ENCODE peak calls at places on chromosomes 11 and 22, in ten cellular contexts. P, Y, V, O, U, G, M, I, K and J are unnamed samples.

GRCh38 chr11:67698247-67698646 is 23.8 kb upstream of the ALDH3B2 start:
- DNase-seq in K (no peak), G (peak), Y (peak), P (peak), O (no peak), M (peak), I (peak), U (no peak), V (no peak), J (peak)

GRCh38 chr11:38136887-38137286 is 1538.9 kb upstream of the RAG2 start:
- DNase-seq in G (no peak), P (no peak), K (no peak), I (no peak), M (no peak), V (no peak), O (no peak), U (no peak), Y (no peak), J (no peak)

GRCh38 chr11:43708776-43709175 is 28.2 kb downstream of the HSD17B12 start:
- DNase-seq in O (no peak), K (no peak), M (no peak), Y (no peak), U (no peak), G (no peak), P (peak), V (no peak), I (no peak), J (no peak)

GRCh38 chr22:43485717-43486116 is 73.9 kb downstream of the MPPED1 start:
- DNase-seq in I (no peak), K (no peak), P (no peak), G (no peak), Y (no peak), O (no peak), U (no peak), V (no peak), M (no peak), J (no peak)

GRCh38 chr11:10584071-10584501 is 15.6 kb upstream of the LYVE1 start:
- DNase-seq in G (no peak), K (no peak), Y (peak), O (no peak), U (no peak), P (peak), V (no peak), M (no peak), I (no peak), J (no peak)

GRCh38 chr11:129849447-129850130 is 33.9 kb downstream of the TMEM45B start:
- DNase-seq in K (no peak), M (no peak), I (no peak), V (no peak), O (no peak), U (no peak), P (no peak), Y (no peak), G (no peak), J (no peak)

GRCh38 chr11:126838779-126839178 is 161.8 kb downstream of the KIRREL3 start:
- DNase-seq in V (no peak), I (no peak), G (no peak), U (no peak), P (no peak), M (no peak), O (no peak), Y (no peak), K (no peak), J (no peak)

GRCh38 chr22:42925598-42925997 is 68.5 kb upstream of the ARFGAP3 start:
- DNase-seq in M (no peak), Y (no peak), U (no peak), K (no peak), I (no peak), V (no peak), P (no peak), G (no peak), O (no peak), J (no peak)

GRCh38 chr22:43188829-43189545 is 2.1 kb upstream of the TTLL12 start:
- DNase-seq in M (no peak), U (no peak), G (no peak), I (no peak), V (no peak), O (no peak), K (no peak), P (no peak), Y (no peak), J (no peak)

GRCh38 chr22:44365832-44366231 is 53.1 kb upstream of the SHISAL1 start:
- DNase-seq in M (no peak), I (no peak), P (no peak), U (no peak), V (no peak), K (no peak), G (no peak), Y (no peak), O (no peak), J (no peak)

DNA sequence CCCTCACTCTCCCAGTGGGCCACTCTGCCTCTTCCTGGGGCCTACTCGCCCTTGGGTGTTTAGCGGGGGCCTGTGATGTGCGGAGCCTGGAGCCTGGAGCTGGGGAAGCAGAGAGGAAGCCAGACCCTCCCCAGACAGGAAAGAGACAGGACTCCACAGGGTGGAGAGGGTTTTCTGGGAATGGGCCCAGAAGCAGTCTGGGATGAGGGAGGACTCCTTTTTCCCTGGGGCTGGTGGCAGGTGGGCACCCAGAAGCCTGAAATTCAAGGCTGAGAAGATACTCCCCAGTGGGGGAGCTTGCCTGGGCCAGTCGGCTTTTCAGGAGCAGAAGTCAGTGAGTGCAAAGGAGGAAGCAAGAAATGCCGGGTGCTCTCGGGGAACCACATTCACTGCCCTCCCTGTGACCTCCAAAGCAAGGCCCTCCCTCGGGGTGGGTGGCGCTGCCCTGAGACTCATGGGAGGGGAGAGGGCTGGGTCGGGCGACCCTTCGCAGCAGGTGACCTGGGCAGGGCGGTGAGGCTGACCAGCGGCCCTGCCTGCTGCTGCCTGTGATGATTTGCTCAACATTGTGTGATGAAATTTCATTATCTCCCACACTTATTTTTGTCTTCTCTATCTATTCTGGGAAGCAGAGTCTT is 1377.4 kb downstream of the BRD1 start:
- DNase-seq in G (no peak), V (no peak), Y (no peak), I (no peak), U (no peak), M (no peak), O (no peak), P (no peak), K (no peak), J (no peak)
- TF ChIP-seq CTCF in G (no peak), V (no peak), Y (no peak), I (no peak), U (no peak), M (no peak), O (no peak), P (no peak), K (no peak), J (no peak)

GRCh38 chr22:47168900-47169800 is 406.7 kb downstream of the TBC1D22A start:
- DNase-seq in P (no peak), Y (peak), V (no peak), O (no peak), I (peak), M (no peak), G (peak), U (no peak), K (no peak), J (no peak)
- TF ChIP-seq CTCF in P (peak), Y (peak), V (peak), O (no peak), I (peak), M (peak), G (no peak), U (peak), K (no peak), J (peak)

DNA sequence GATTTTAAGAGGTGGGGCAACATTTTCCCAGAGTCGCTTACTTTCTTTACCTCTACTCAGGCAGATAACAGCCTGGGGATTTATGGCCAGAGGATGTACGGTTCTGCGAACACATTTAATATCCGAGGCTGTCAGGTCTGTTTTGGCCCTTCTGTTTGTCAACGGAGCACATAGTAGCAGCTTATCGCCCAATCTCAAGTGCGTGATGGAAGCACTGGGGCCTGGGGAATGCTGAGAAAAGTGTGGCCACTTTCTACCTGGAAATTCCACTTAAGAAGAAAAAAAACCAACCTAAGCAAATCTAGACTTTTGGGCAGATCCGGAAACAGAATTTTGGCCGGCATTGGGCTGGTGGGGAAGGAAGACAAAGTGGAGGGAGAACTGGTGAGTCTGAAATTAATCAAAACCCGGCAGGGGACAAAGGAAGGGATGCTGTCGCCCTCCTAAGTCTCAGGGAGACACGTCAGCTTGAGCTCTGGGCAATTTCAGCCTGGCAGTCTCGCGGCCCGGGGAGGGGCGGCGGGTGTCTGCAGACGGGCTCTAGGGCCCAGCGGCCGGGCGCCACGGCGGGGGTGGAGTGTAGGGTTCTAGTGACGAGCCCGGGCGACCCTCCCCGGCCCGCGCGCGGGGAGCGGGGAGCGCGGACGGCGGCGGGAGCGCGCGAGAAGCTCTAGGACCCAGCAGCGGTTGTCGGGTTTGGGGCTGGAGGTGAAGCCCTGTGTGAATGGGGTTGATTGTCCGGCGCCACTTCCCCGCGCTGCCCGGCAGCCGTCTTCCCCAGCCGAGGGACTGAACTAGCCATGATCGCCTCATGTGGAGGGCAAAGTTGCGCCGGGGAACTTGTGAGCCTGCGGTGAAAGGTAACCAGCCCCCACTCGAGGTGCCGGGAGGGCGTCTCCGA is at the start of gene AMOTL1:
- DNase-seq in K (no peak), I (peak), U (peak), M (peak), O (no peak), G (no peak), Y (peak), P (peak), V (peak), J (peak)
- TF ChIP-seq CTCF in K (no peak), I (peak), U (no peak), M (peak), O (no peak), G (no peak), Y (no peak), P (no peak), V (no peak), J (peak)

GRCh38 chr22:35329114-35329847 is 29.6 kb downstream of the TOM1 start:
- DNase-seq in K (no peak), U (no peak), I (no peak), G (no peak), Y (no peak), V (no peak), M (no peak), O (no peak), P (no peak), J (no peak)
- TF ChIP-seq CTCF in K (no peak), U (no peak), I (no peak), G (no peak), Y (no peak), V (no peak), M (no peak), O (no peak), P (no peak), J (peak)

DNA sequence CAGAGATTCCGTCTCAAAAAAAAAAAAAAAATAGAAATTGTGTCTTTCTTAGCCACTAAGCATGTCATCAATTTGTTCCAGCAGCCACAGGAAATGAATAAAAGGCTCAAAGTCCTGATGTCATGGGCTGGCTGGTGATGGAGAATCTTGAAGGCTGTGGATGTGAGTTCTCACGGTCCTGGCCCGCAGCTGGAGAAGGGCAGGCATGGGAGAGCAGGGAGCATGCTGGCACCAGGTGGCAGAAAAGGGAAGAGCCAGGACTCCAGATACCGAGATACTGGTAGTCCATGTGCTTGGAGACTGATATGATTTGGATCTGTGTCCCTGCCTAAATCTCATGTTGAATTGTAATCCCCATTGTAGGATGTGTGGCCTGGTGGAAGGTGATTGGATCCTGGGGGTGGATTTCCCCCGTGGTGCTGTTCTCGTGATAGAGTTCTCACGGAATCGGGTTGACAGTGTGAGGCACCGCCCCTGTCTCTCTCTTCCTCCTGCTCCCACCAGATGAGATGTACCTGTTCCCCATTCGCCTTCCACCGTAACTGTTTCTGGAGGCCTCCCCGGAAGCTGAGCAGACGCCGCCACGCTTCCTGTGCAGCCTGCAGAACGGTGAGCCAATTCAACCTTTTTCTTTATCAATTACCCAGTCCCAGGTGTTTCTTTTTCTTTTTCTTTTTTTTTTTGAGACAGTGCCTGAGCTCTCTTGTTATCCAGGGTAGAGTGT is 18.1 kb downstream of the MRGPRD start:
- DNase-seq in G (no peak), Y (no peak), M (no peak), U (no peak), O (no peak), I (peak), P (no peak), V (no peak), K (peak), J (no peak)
- TF ChIP-seq CTCF in G (no peak), Y (no peak), M (peak), U (no peak), O (no peak), I (no peak), P (no peak), V (no peak), K (no peak), J (no peak)

DNA sequence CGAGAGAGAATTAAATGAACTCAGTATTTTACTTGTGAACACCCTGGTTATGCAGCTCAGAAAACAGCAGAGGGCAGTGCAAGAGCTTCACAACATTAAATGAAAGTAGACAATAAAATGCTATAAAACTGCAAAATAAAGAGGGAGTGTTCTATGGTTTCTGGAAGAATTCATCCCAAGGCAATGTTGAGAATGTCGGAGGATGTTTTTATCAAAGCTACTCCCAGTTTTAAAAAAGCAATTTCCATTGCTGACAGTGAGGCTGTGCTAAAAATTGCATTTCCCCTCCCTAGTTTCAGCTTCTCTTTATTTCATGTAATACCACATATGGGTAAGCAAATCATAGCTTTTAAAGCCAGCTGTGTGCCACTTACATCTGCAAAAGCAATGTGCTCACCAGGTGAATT is 296.9 kb downstream of the RAB38 start:
- DNase-seq in K (no peak), Y (peak), I (no peak), M (peak), G (no peak), U (peak), P (peak), O (peak), V (no peak), J (peak)
- TF ChIP-seq CTCF in K (no peak), Y (peak), I (peak), M (peak), G (peak), U (peak), P (peak), O (peak), V (peak), J (peak)

GRCh38 chr11:75184757-75185156 is 33.9 kb downstream of the SLCO2B1 start:
- DNase-seq in P (no peak), I (no peak), O (no peak), Y (no peak), M (no peak), K (no peak), V (no peak), G (no peak), U (no peak), J (no peak)
- TF ChIP-seq CTCF in P (no peak), I (no peak), O (no peak), Y (no peak), M (no peak), K (no peak), V (no peak), G (no peak), U (no peak), J (no peak)

GRCh38 chr11:74311352-74311926 is at the start of gene P4HA3:
- DNase-seq in V (peak), P (peak), Y (peak), O (no peak), M (peak), G (peak), K (peak), I (peak), U (no peak), J (no peak)
- TF ChIP-seq CTCF in V (no peak), P (no peak), Y (no peak), O (peak), M (no peak), G (peak), K (no peak), I (peak), U (no peak), J (peak)

GRCh38 chr11:2950825-2951224 is 21.6 kb upstream of the PHLDA2 start:
- DNase-seq in G (no peak), M (no peak), U (no peak), I (no peak), O (no peak), Y (peak), V (no peak), P (no peak), K (no peak), J (no peak)
- TF ChIP-seq CTCF in G (no peak), M (no peak), U (no peak), I (no peak), O (no peak), Y (no peak), V (no peak), P (no peak), K (no peak), J (no peak)